ENCODE peak calls at places on chromosomes 12 and 14, in five cellular contexts. One of them, this sample, is unnamed. For H3K9me3 and H3K27me3, the result is how much of the 10 kb centered on the place peaks cover.

GRCh38 chr14:90383731-90384542 is 12.9 kb upstream of the CALM1 start:
- DNase-seq in body of pancreas: peak
- DNase-seq in right lobe of liver: peak
- DNase-seq in esophagus squamous epithelium: no peak
- DNase-seq in cardiac muscle cell: peak
- DNase-seq in this sample: peak

GRCh38 chr14:20219033-20219432 is 4.5 kb upstream of the OR11H6 start:
- DNase-seq in body of pancreas: peak
- DNase-seq in right lobe of liver: no peak
- DNase-seq in esophagus squamous epithelium: no peak
- DNase-seq in cardiac muscle cell: no peak
- DNase-seq in this sample: no peak

GRCh38 chr14:106657460-106657859 is 1131.1 kb downstream of the TMEM121 start:
- DNase-seq in body of pancreas: peak
- DNase-seq in right lobe of liver: no peak
- DNase-seq in esophagus squamous epithelium: no peak
- DNase-seq in cardiac muscle cell: no peak
- DNase-seq in this sample: peak

GRCh38 chr12:18158774-18159557 is 69.0 kb upstream of the RERGL start:
- DNase-seq in body of pancreas: peak
- DNase-seq in right lobe of liver: no peak
- DNase-seq in esophagus squamous epithelium: no peak
- DNase-seq in cardiac muscle cell: peak
- DNase-seq in this sample: peak

GRCh38 chr12:54005531-54005852 is 3.3 kb upstream of the HOXC8 start:
- DNase-seq in body of pancreas: no peak
- DNase-seq in right lobe of liver: no peak
- DNase-seq in esophagus squamous epithelium: no peak
- DNase-seq in cardiac muscle cell: no peak
- DNase-seq in this sample: no peak

GRCh38 chr12:30725739-30726138 is 29.0 kb downstream of the CAPRIN2 start:
- DNase-seq in body of pancreas: no peak
- DNase-seq in right lobe of liver: no peak
- DNase-seq in esophagus squamous epithelium: no peak
- DNase-seq in cardiac muscle cell: no peak
- DNase-seq in this sample: peak

GRCh38 chr14:34201909-34202622 is 251.2 kb upstream of the EGLN3 start:
- DNase-seq in body of pancreas: no peak
- DNase-seq in right lobe of liver: no peak
- DNase-seq in esophagus squamous epithelium: no peak
- DNase-seq in cardiac muscle cell: no peak
- DNase-seq in this sample: no peak

GRCh38 chr12:50928392-50928791 is 24.0 kb upstream of the HIGD1C start:
- DNase-seq in body of pancreas: no peak
- DNase-seq in right lobe of liver: no peak
- DNase-seq in esophagus squamous epithelium: no peak
- DNase-seq in cardiac muscle cell: no peak
- DNase-seq in this sample: peak

GRCh38 chr14:39469094-39469710 is 37.0 kb upstream of the FBXO33 start:
- DNase-seq in body of pancreas: peak
- DNase-seq in right lobe of liver: no peak
- DNase-seq in esophagus squamous epithelium: no peak
- DNase-seq in cardiac muscle cell: peak
- DNase-seq in this sample: peak

GRCh38 chr12:3304436-3305135 is 186.4 kb upstream of the PRMT8 start:
- DNase-seq in body of pancreas: peak
- DNase-seq in right lobe of liver: no peak
- DNase-seq in esophagus squamous epithelium: no peak
- DNase-seq in cardiac muscle cell: no peak
- DNase-seq in this sample: peak

GRCh38 chr12:39807043-39807442 is 187.4 kb upstream of the ABCD2 start:
- DNase-seq in body of pancreas: no peak
- DNase-seq in right lobe of liver: no peak
- DNase-seq in esophagus squamous epithelium: no peak
- DNase-seq in cardiac muscle cell: peak
- DNase-seq in this sample: peak

GRCh38 chr12:121128908-121129704 is 3.6 kb upstream of the P2RX7 start:
- DNase-seq in body of pancreas: peak
- DNase-seq in right lobe of liver: peak
- DNase-seq in esophagus squamous epithelium: peak
- DNase-seq in cardiac muscle cell: no peak
- DNase-seq in this sample: peak

GRCh38 chr12:56635539-56636117 is 5.5 kb upstream of the BAZ2A start:
- DNase-seq in body of pancreas: no peak
- DNase-seq in right lobe of liver: no peak
- DNase-seq in esophagus squamous epithelium: no peak
- DNase-seq in cardiac muscle cell: no peak
- DNase-seq in this sample: no peak

GRCh38 chr12:112381421-112381897 is 772 bp downstream of the HECTD4 start:
- DNase-seq in body of pancreas: peak
- DNase-seq in right lobe of liver: no peak
- DNase-seq in esophagus squamous epithelium: no peak
- DNase-seq in cardiac muscle cell: no peak
- DNase-seq in this sample: peak

GRCh38 chr12:112191840-112192321 is 66.5 kb downstream of the TRAFD1 start:
- DNase-seq in body of pancreas: no peak
- DNase-seq in right lobe of liver: no peak
- DNase-seq in esophagus squamous epithelium: no peak
- DNase-seq in cardiac muscle cell: no peak
- DNase-seq in this sample: no peak

GRCh38 chr12:54376596-54377468 is 7.7 kb downstream of the ZNF385A start:
- DNase-seq in body of pancreas: no peak
- DNase-seq in right lobe of liver: no peak
- DNase-seq in esophagus squamous epithelium: no peak
- DNase-seq in cardiac muscle cell: no peak
- DNase-seq in this sample: no peak

GRCh38 chr12:44076892-44077291 is 241.0 kb downstream of the TMEM117 start:
- DNase-seq in body of pancreas: no peak
- DNase-seq in right lobe of liver: no peak
- DNase-seq in esophagus squamous epithelium: no peak
- DNase-seq in cardiac muscle cell: no peak
- DNase-seq in this sample: no peak

GRCh38 chr14:20679907-20680306 is 4.5 kb upstream of the RNASE4 start:
- DNase-seq in body of pancreas: peak
- DNase-seq in right lobe of liver: no peak
- DNase-seq in esophagus squamous epithelium: no peak
- DNase-seq in cardiac muscle cell: peak
- DNase-seq in this sample: peak

GRCh38 chr12:120903382-120903817 is 758 bp downstream of the SPPL3 start:
- DNase-seq in body of pancreas: peak
- DNase-seq in right lobe of liver: peak
- DNase-seq in esophagus squamous epithelium: no peak
- DNase-seq in cardiac muscle cell: peak
- DNase-seq in this sample: peak

GRCh38 chr12:48969847-48970701 is 1.5 kb downstream of the WNT10B start:
- DNase-seq in body of pancreas: no peak
- DNase-seq in right lobe of liver: no peak
- DNase-seq in esophagus squamous epithelium: no peak
- DNase-seq in cardiac muscle cell: peak
- DNase-seq in this sample: no peak

GRCh38 chr12:12010277-12011031 is 60.3 kb upstream of the BCL2L14 start:
- DNase-seq in body of pancreas: peak
- DNase-seq in right lobe of liver: no peak
- DNase-seq in esophagus squamous epithelium: peak
- DNase-seq in cardiac muscle cell: no peak
- DNase-seq in this sample: peak

GRCh38 chr12:55548756-55549155 is 646 bp upstream of the OR6C4 start:
- DNase-seq in body of pancreas: no peak
- DNase-seq in right lobe of liver: no peak
- DNase-seq in esophagus squamous epithelium: no peak
- DNase-seq in cardiac muscle cell: no peak
- DNase-seq in this sample: no peak

GRCh38 chr14:104803916-104804371 is 3.0 kb downstream of the ZBTB42 start:
- DNase-seq in body of pancreas: no peak
- DNase-seq in right lobe of liver: no peak
- DNase-seq in esophagus squamous epithelium: no peak
- DNase-seq in cardiac muscle cell: no peak
- DNase-seq in this sample: no peak

GRCh38 chr12:85279449-85280137 is 427 bp upstream of the ALX1 start:
- DNase-seq in body of pancreas: no peak
- DNase-seq in right lobe of liver: peak
- DNase-seq in esophagus squamous epithelium: no peak
- DNase-seq in cardiac muscle cell: no peak
- DNase-seq in this sample: no peak

GRCh38 chr12:49253033-49253623 is 11.8 kb upstream of the TUBA1C start:
- DNase-seq in body of pancreas: no peak
- DNase-seq in right lobe of liver: no peak
- DNase-seq in esophagus squamous epithelium: no peak
- DNase-seq in cardiac muscle cell: no peak
- DNase-seq in this sample: no peak

GRCh38 chr14:68466491-68466977 is 326.3 kb downstream of the ZFP36L1 start:
- DNase-seq in body of pancreas: peak
- DNase-seq in right lobe of liver: no peak
- DNase-seq in esophagus squamous epithelium: no peak
- DNase-seq in cardiac muscle cell: no peak
- DNase-seq in this sample: no peak

GRCh38 chr12:75591628-75592027 is 80.2 kb upstream of the KRR1 start:
- DNase-seq in body of pancreas: no peak
- DNase-seq in right lobe of liver: no peak
- DNase-seq in esophagus squamous epithelium: no peak
- DNase-seq in cardiac muscle cell: no peak
- DNase-seq in this sample: peak

GRCh38 chr14:66117600-66117999 is 368.6 kb upstream of the CCDC196 start:
- DNase-seq in body of pancreas: no peak
- DNase-seq in right lobe of liver: no peak
- DNase-seq in esophagus squamous epithelium: no peak
- DNase-seq in cardiac muscle cell: no peak
- DNase-seq in this sample: no peak

GRCh38 chr14:39107624-39108023 is 4.6 kb upstream of the SEC23A start:
- DNase-seq in body of pancreas: no peak
- DNase-seq in right lobe of liver: no peak
- DNase-seq in esophagus squamous epithelium: no peak
- DNase-seq in cardiac muscle cell: peak
- DNase-seq in this sample: peak

GRCh38 chr14:34018564-34019244 is 67.8 kb upstream of the EGLN3 start:
- DNase-seq in body of pancreas: no peak
- DNase-seq in right lobe of liver: no peak
- DNase-seq in esophagus squamous epithelium: no peak
- DNase-seq in cardiac muscle cell: no peak
- DNase-seq in this sample: no peak

GRCh38 chr14:22598896-22599244 is 770 bp downstream of the ABHD4 start:
- DNase-seq in body of pancreas: peak
- DNase-seq in right lobe of liver: no peak
- DNase-seq in esophagus squamous epithelium: no peak
- DNase-seq in cardiac muscle cell: peak
- DNase-seq in this sample: no peak

GRCh38 chr14:68690106-68690960 is 102.5 kb downstream of the ZFP36L1 start:
- DNase-seq in body of pancreas: no peak
- DNase-seq in right lobe of liver: peak
- DNase-seq in esophagus squamous epithelium: no peak
- DNase-seq in cardiac muscle cell: no peak
- DNase-seq in this sample: no peak

GRCh38 chr12:88597361-88597760 is 17.1 kb upstream of the KITLG start:
- DNase-seq in body of pancreas: no peak
- DNase-seq in right lobe of liver: no peak
- DNase-seq in esophagus squamous epithelium: no peak
- DNase-seq in cardiac muscle cell: no peak
- DNase-seq in this sample: no peak

GRCh38 chr14:98576463-98576862 is 695.5 kb downstream of the BCL11B start:
- DNase-seq in body of pancreas: no peak
- DNase-seq in right lobe of liver: no peak
- DNase-seq in esophagus squamous epithelium: no peak
- DNase-seq in cardiac muscle cell: no peak
- DNase-seq in this sample: no peak
- H3K9me3 ChIP-seq in body of pancreas: under half
- H3K9me3 ChIP-seq in right lobe of liver: under half
- H3K9me3 ChIP-seq in esophagus squamous epithelium: under half
- H3K9me3 ChIP-seq in cardiac muscle cell: under half
- H3K9me3 ChIP-seq in this sample: under half

GRCh38 chr12:117098071-117098360 is 1.2 kb downstream of the TESC start:
- DNase-seq in body of pancreas: no peak
- DNase-seq in right lobe of liver: no peak
- DNase-seq in esophagus squamous epithelium: no peak
- DNase-seq in cardiac muscle cell: no peak
- DNase-seq in this sample: no peak

GRCh38 chr12:117098361-117099217 is 627 bp downstream of the TESC start:
- DNase-seq in body of pancreas: peak
- DNase-seq in right lobe of liver: peak
- DNase-seq in esophagus squamous epithelium: no peak
- DNase-seq in cardiac muscle cell: no peak
- DNase-seq in this sample: no peak

GRCh38 chr12:117093918-117094630 is 5.1 kb downstream of the TESC start:
- DNase-seq in body of pancreas: no peak
- DNase-seq in right lobe of liver: peak
- DNase-seq in esophagus squamous epithelium: no peak
- DNase-seq in cardiac muscle cell: no peak
- DNase-seq in this sample: no peak

GRCh38 chr12:117096643-117097042 is 2.6 kb downstream of the TESC start:
- DNase-seq in body of pancreas: peak
- DNase-seq in right lobe of liver: no peak
- DNase-seq in esophagus squamous epithelium: no peak
- DNase-seq in cardiac muscle cell: no peak
- DNase-seq in this sample: peak

GRCh38 chr12:117097159-117097558 is 2.1 kb downstream of the TESC start:
- DNase-seq in body of pancreas: peak
- DNase-seq in right lobe of liver: peak
- DNase-seq in esophagus squamous epithelium: no peak
- DNase-seq in cardiac muscle cell: no peak
- DNase-seq in this sample: no peak
- H3K27me3 ChIP-seq in body of pancreas: under half
- H3K27me3 ChIP-seq in right lobe of liver: under half
- H3K27me3 ChIP-seq in esophagus squamous epithelium: under half
- H3K27me3 ChIP-seq in cardiac muscle cell: under half
- H3K27me3 ChIP-seq in this sample: under half

GRCh38 chr12:78306236-78306635 is 475.5 kb downstream of the NAV3 start:
- DNase-seq in body of pancreas: no peak
- DNase-seq in right lobe of liver: no peak
- DNase-seq in esophagus squamous epithelium: no peak
- DNase-seq in cardiac muscle cell: no peak
- DNase-seq in this sample: no peak

GRCh38 chr12:78308701-78309100 is 478.0 kb downstream of the NAV3 start:
- DNase-seq in body of pancreas: no peak
- DNase-seq in right lobe of liver: no peak
- DNase-seq in esophagus squamous epithelium: no peak
- DNase-seq in cardiac muscle cell: no peak
- DNase-seq in this sample: no peak

DNA sequence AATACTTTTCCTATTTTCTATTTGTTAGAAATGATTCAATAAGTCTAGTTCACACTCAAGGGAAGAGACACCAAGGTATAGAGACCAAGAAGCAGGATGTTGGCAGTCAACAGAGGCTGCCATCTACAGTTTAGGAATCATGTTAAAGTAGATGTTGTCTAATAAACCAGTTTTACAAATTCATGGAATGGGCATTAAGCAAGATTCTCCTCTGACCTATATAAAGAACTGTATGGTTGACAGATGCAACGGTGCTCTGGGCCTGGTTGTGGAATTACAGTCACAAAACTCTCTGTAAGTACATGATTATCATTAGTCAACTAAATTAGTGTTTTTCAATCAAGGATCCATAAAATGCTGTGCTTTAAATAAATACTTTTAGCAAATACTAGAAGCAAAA is 475.1 kb downstream of the NAV3 start:
- DNase-seq in body of pancreas: no peak
- DNase-seq in right lobe of liver: no peak
- DNase-seq in esophagus squamous epithelium: no peak
- DNase-seq in cardiac muscle cell: no peak
- DNase-seq in this sample: no peak
- H3K9me3 ChIP-seq in body of pancreas: under half
- H3K9me3 ChIP-seq in right lobe of liver: under half
- H3K9me3 ChIP-seq in esophagus squamous epithelium: under half
- H3K9me3 ChIP-seq in cardiac muscle cell: under half
- H3K9me3 ChIP-seq in this sample: under half

GRCh38 chr12:111078731-111079130 is 158.4 kb upstream of the MYL2 start:
- DNase-seq in body of pancreas: no peak
- DNase-seq in right lobe of liver: no peak
- DNase-seq in esophagus squamous epithelium: no peak
- DNase-seq in cardiac muscle cell: no peak
- DNase-seq in this sample: no peak
- H3K27me3 ChIP-seq in body of pancreas: under half
- H3K27me3 ChIP-seq in right lobe of liver: under half
- H3K27me3 ChIP-seq in esophagus squamous epithelium: under half
- H3K27me3 ChIP-seq in cardiac muscle cell: under half
- H3K27me3 ChIP-seq in this sample: under half

This sample was measured in SJCRH30.